ENCODE peak calls at places on chromosomes 1 and 21, in nine cellular contexts. S is mesenchymal stem cell; V is lower lobe of right lung; F is psoas muscle; Z is naive thymus-derived CD4-positive, alpha-beta T cell; D is A549; I is Panc1; C is fibroblast of lung; L is OCI-LY7. A is an unnamed sample. For H3K4me1, the result is how much of the 10 kb centered on the place peaks cover.

GRCh38 chr1:85297855-85298629 is 21.6 kb upstream of the BCL10 start:
- DNase-seq in V (no peak), F (no peak), I (peak), L (no peak), C (peak), D (peak), Z (no peak), S (peak), A (no peak)

GRCh38 chr1:92583821-92584760 is 97.4 kb upstream of the GFI1 start:
- DNase-seq in C (peak), Z (no peak), F (no peak), L (no peak), V (no peak), S (peak), I (no peak), D (no peak), A (no peak)

GRCh38 chr1:233257786-233258185 is 37.7 kb downstream of the PCNX2 start:
- DNase-seq in V (no peak), L (no peak), D (no peak), I (no peak), C (no peak), Z (no peak), S (no peak), F (no peak), A (no peak)

GRCh38 chr1:155697046-155697445 is 8.2 kb downstream of the DAP3 start:
- DNase-seq in F (no peak), Z (no peak), V (no peak), I (no peak), D (no peak), L (no peak), S (no peak), C (no peak), A (no peak)

GRCh38 chr21:38384246-38384576 is 114.1 kb downstream of the ERG start:
- DNase-seq in F (no peak), I (no peak), C (no peak), V (no peak), D (no peak), L (no peak), S (no peak), Z (no peak), A (no peak)

GRCh38 chr21:21715286-21715969 is 717.2 kb downstream of the NCAM2 start:
- DNase-seq in I (no peak), D (no peak), L (no peak), Z (no peak), F (no peak), C (peak), S (peak), V (no peak), A (no peak)

GRCh38 chr1:42290130-42290529 is 44.9 kb downstream of the FOXJ3 start:
- DNase-seq in C (no peak), I (no peak), F (no peak), Z (no peak), V (no peak), D (no peak), L (no peak), S (peak), A (no peak)

GRCh38 chr1:231534703-231535159 is 6.3 kb downstream of the TSNAX start:
- DNase-seq in V (no peak), I (no peak), C (no peak), S (no peak), L (no peak), F (no peak), Z (no peak), D (no peak), A (no peak)

GRCh38 chr21:43278359-43278758 is 109.6 kb downstream of the CRYAA start:
- DNase-seq in I (no peak), V (peak), Z (no peak), D (no peak), C (no peak), S (no peak), F (peak), L (no peak), A (peak)

GRCh38 chr1:18955442-18956188 is 861 bp downstream of the IFFO2 start:
- DNase-seq in S (peak), C (no peak), L (peak), F (peak), D (no peak), Z (peak), I (no peak), V (peak), A (peak)

GRCh38 chr1:33330376-33330890 is 9.5 kb upstream of the A3GALT2 start:
- DNase-seq in S (no peak), L (no peak), D (no peak), F (no peak), V (no peak), I (no peak), C (no peak), Z (no peak), A (no peak)

GRCh38 chr1:236774926-236775325 is 20.2 kb upstream of the MTR start:
- DNase-seq in S (peak), L (no peak), Z (no peak), I (no peak), F (no peak), V (no peak), C (peak), D (peak), A (no peak)

GRCh38 chr1:118973032-118973431 is 15.1 kb downstream of the TBX15 start:
- DNase-seq in C (no peak), S (no peak), F (no peak), I (no peak), D (no peak), Z (no peak), V (no peak), L (no peak), A (no peak)

GRCh38 chr21:14685568-14685967 is 139.5 kb upstream of the SAMSN1 start:
- DNase-seq in Z (no peak), D (no peak), F (no peak), V (no peak), C (no peak), L (peak), S (no peak), I (no peak), A (no peak)

GRCh38 chr21:14688412-14688811 is 142.3 kb upstream of the SAMSN1 start:
- DNase-seq in I (no peak), Z (no peak), S (no peak), C (no peak), F (no peak), L (no peak), V (no peak), D (no peak), A (no peak)

GRCh38 chr21:14686466-14687276 is 140.6 kb upstream of the SAMSN1 start:
- DNase-seq in D (no peak), I (no peak), L (peak), V (no peak), Z (no peak), S (no peak), F (no peak), C (no peak), A (no peak)

GRCh38 chr21:14684071-14684470 is 138.0 kb upstream of the SAMSN1 start:
- DNase-seq in S (no peak), Z (no peak), D (no peak), V (no peak), L (peak), I (no peak), F (no peak), C (no peak), A (no peak)

GRCh38 chr21:14687277-14687642 is 141.1 kb upstream of the SAMSN1 start:
- DNase-seq in I (no peak), V (no peak), Z (no peak), D (no peak), S (no peak), C (no peak), F (no peak), L (peak), A (no peak)
- H3K4me1 ChIP-seq in I (under half), V (under half), Z (under half), D (under half), S (under half), C (under half), F (under half), L (half or more), A (under half)

GRCh38 chr1:54934869-54935268 is 45.6 kb upstream of the TMEM61 start:
- DNase-seq in L (no peak), V (no peak), F (no peak), S (peak), I (no peak), D (peak), Z (no peak), C (peak), A (no peak)
- H3K4me3 ChIP-seq in L (no peak), V (no peak), F (no peak), S (no peak), I (no peak), D (no peak), Z (no peak), C (no peak), A (no peak)

DNA sequence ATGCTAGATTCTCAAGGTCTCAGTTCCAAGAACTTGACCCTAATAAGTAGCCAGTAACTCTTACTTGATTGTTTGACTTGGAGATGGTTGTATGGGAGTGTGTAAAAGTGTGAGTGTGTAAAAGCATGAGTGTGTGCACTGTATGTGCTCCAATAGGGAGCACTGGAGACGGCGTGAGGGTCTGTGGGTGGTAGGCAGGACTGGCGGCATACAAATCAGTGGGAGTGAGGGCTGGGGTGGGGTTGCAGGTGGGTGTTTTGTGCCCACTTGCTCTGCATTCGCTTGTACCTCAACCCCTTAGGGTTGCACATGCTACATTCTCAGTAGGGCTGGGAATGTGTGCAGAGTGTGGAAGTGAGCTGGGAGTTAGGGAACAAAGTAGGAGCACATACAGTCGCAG is 79.5 kb upstream of the CD34 start:
- DNase-seq in L (no peak), V (no peak), I (no peak), S (no peak), F (no peak), C (no peak), Z (no peak), D (no peak), A (no peak)
- H3K27ac ChIP-seq in L (no peak), V (no peak), I (no peak), S (no peak), F (no peak), C (no peak), Z (no peak), D (no peak), A (no peak)

GRCh38 chr1:16013220-16013907 is 4.5 kb downstream of the HSPB7 start:
- DNase-seq in C (peak), L (no peak), I (no peak), F (peak), V (peak), Z (no peak), S (peak), D (no peak), A (no peak)
- H3K4me1 ChIP-seq in C (under half), L (under half), I (under half), F (under half), V (under half), Z (under half), S (under half), D (under half), A (under half)

DNA sequence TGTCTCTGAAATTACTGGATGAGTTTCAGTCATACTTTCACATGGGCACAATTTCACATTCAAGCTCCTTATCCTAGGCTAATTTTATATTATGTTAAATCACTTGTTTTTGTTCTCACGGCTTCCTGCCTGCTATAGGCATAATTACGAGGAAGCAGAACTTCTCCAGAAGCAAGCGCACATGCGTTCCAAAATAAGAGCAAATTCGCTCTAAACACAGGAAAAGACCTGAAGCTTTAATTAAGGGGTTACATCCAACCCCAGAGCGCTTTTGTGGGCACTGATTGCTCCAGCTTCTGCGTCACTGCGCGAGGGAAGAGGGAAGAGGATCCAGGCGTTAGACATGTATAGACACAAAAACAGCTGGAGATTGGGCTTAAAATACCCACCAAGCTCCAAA is at the start of gene CORT:
- DNase-seq in L (no peak), Z (no peak), S (no peak), F (no peak), C (no peak), I (no peak), V (no peak), D (no peak), A (no peak)
- H3K4me3 ChIP-seq in L (no peak), Z (no peak), S (peak), F (no peak), C (no peak), I (no peak), V (no peak), D (no peak), A (no peak)